ENCODE peak calls at places on chromosomes 2 and 18, in nine cellular contexts. L is K562, X is mesothelial cell of epicardium, Y is brain microvascular endothelial cell, N is adrenal gland, A is MCF 10A, S is sigmoid colon, W is AG04449, B is WTC11. R is an unnamed sample.

GRCh38 chr18:79982736-79983135 is 5.6 kb downstream of the TXNL4A start:
- DNase-seq in L (peak), X (no peak), Y (peak), N (no peak), A (no peak), S (no peak), W (no peak), B (no peak), R (no peak)

GRCh38 chr2:217070611-217071010 is 210.7 kb upstream of the TNP1 start:
- DNase-seq in L (no peak), X (no peak), Y (no peak), N (no peak), A (no peak), S (no peak), W (no peak), B (no peak), R (no peak)

GRCh38 chr2:237205551-237205950 is 119.9 kb downstream of the COPS8 start:
- DNase-seq in L (no peak), X (no peak), Y (no peak), N (no peak), A (no peak), S (no peak), W (no peak), B (no peak), R (no peak)

GRCh38 chr2:138787053-138787666 is 7.0 kb upstream of the NXPH2 start:
- DNase-seq in L (no peak), X (no peak), Y (peak), N (peak), A (peak), S (no peak), W (no peak), B (no peak), R (no peak)

GRCh38 chr2:157160131-157160530 is 97.4 kb upstream of the GALNT5 start:
- DNase-seq in L (no peak), X (no peak), Y (no peak), N (no peak), A (no peak), S (no peak), W (no peak), B (no peak), R (no peak)

GRCh38 chr2:182020319-182021055 is 34.8 kb downstream of the PPP1R1C start:
- DNase-seq in L (no peak), X (no peak), Y (peak), N (no peak), A (no peak), S (no peak), W (no peak), B (no peak), R (no peak)

GRCh38 chr2:203886579-203887230 is 19.1 kb downstream of the CTLA4 start:
- DNase-seq in L (no peak), X (no peak), Y (no peak), N (no peak), A (no peak), S (no peak), W (no peak), B (no peak), R (no peak)

GRCh38 chr2:219946021-219946420 is 318.6 kb downstream of the SLC4A3 start:
- DNase-seq in L (no peak), X (no peak), Y (no peak), N (no peak), A (no peak), S (no peak), W (no peak), B (no peak), R (no peak)

GRCh38 chr18:31658670-31659573 is 25.5 kb downstream of the B4GALT6 start:
- DNase-seq in L (no peak), X (no peak), Y (no peak), N (no peak), A (no peak), S (no peak), W (no peak), B (no peak), R (no peak)

GRCh38 chr2:73699437-73699836 is 37.7 kb downstream of the TPRKB start:
- DNase-seq in L (no peak), X (no peak), Y (no peak), N (no peak), A (no peak), S (no peak), W (no peak), B (no peak), R (no peak)

GRCh38 chr2:183490930-183491329 is 366.7 kb downstream of the NUP35 start:
- DNase-seq in L (no peak), X (no peak), Y (peak), N (no peak), A (peak), S (peak), W (no peak), B (no peak), R (no peak)

GRCh38 chr2:238863231-238863630 is 15.3 kb downstream of the TWIST2 start:
- DNase-seq in L (no peak), X (no peak), Y (no peak), N (no peak), A (no peak), S (no peak), W (no peak), B (no peak), R (no peak)

GRCh38 chr2:234191819-234192407 is 141.4 kb downstream of the SPP2 start:
- DNase-seq in L (no peak), X (no peak), Y (peak), N (no peak), A (peak), S (no peak), W (no peak), B (no peak), R (no peak)

GRCh38 chr2:44793322-44793870 is 148.1 kb upstream of the SIX3 start:
- DNase-seq in L (no peak), X (peak), Y (peak), N (no peak), A (peak), S (no peak), W (no peak), B (peak), R (no peak)

GRCh38 chr18:12253027-12253426 is 1.1 kb upstream of the CIDEA start:
- DNase-seq in L (no peak), X (no peak), Y (no peak), N (no peak), A (no peak), S (no peak), W (no peak), B (no peak), R (no peak)

GRCh38 chr18:33666915-33667314 is 88.9 kb downstream of the ASXL3 start:
- DNase-seq in L (no peak), X (no peak), Y (no peak), N (no peak), A (no peak), S (no peak), W (no peak), B (no peak), R (peak)

GRCh38 chr2:127453392-127454171 is 35.4 kb downstream of the PROC start:
- DNase-seq in L (peak), X (no peak), Y (no peak), N (no peak), A (peak), S (no peak), W (no peak), B (peak), R (peak)

GRCh38 chr18:77080283-77080682 is 52.3 kb downstream of the MBP start:
- DNase-seq in L (no peak), X (no peak), Y (no peak), N (no peak), A (no peak), S (no peak), W (no peak), B (no peak), R (no peak)

GRCh38 chr18:22257022-22257543 is 87.7 kb downstream of the GATA6 start:
- DNase-seq in L (no peak), X (no peak), Y (no peak), N (no peak), A (no peak), S (no peak), W (no peak), B (no peak), R (no peak)

GRCh38 chr2:238290079-238290478 is 1.7 kb upstream of the PER2 start:
- DNase-seq in L (peak), X (no peak), Y (no peak), N (no peak), A (peak), S (peak), W (no peak), B (peak), R (peak)

GRCh38 chr2:26720322-26721166 is 28.0 kb downstream of the KCNK3 start:
- DNase-seq in L (no peak), X (peak), Y (peak), N (peak), A (peak), S (peak), W (no peak), B (no peak), R (peak)

GRCh38 chr2:38627400-38627799 is 24.7 kb upstream of the HNRNPLL start:
- DNase-seq in L (no peak), X (no peak), Y (no peak), N (no peak), A (no peak), S (no peak), W (no peak), B (no peak), R (no peak)

GRCh38 chr18:49613741-49614151 is 51.9 kb downstream of the LIPG start:
- DNase-seq in L (no peak), X (no peak), Y (no peak), N (no peak), A (no peak), S (no peak), W (no peak), B (no peak), R (no peak)

GRCh38 chr18:6118080-6118479 is 222.8 kb upstream of the TMEM200C start:
- DNase-seq in L (no peak), X (no peak), Y (no peak), N (no peak), A (no peak), S (no peak), W (no peak), B (no peak), R (no peak)

GRCh38 chr2:26706616-26707473 is 14.3 kb downstream of the KCNK3 start:
- DNase-seq in L (no peak), X (no peak), Y (no peak), N (peak), A (no peak), S (no peak), W (no peak), B (no peak), R (peak)

GRCh38 chr2:167966937-167967913 is 280.2 kb downstream of the STK39 start:
- DNase-seq in L (no peak), X (no peak), Y (no peak), N (no peak), A (no peak), S (no peak), W (no peak), B (no peak), R (no peak)

GRCh38 chr2:71930073-71930681 is 217.5 kb downstream of the CYP26B1 start:
- DNase-seq in L (no peak), X (peak), Y (no peak), N (peak), A (peak), S (no peak), W (no peak), B (no peak), R (peak)

GRCh38 chr2:152568566-152568965 is 148.7 kb downstream of the PRPF40A start:
- DNase-seq in L (no peak), X (no peak), Y (no peak), N (no peak), A (no peak), S (no peak), W (no peak), B (no peak), R (no peak)

GRCh38 chr2:118091140-118091478 is 2.8 kb downstream of the INSIG2 start:
- DNase-seq in L (no peak), X (no peak), Y (no peak), N (no peak), A (no peak), S (no peak), W (no peak), B (no peak), R (no peak)

GRCh38 chr2:118088051-118089014 is at the start of gene INSIG2:
- DNase-seq in L (peak), X (peak), Y (peak), N (peak), A (peak), S (peak), W (peak), B (peak), R (peak)

GRCh38 chr2:118086024-118086633 is 2.1 kb upstream of the INSIG2 start:
- DNase-seq in L (no peak), X (no peak), Y (no peak), N (no peak), A (no peak), S (no peak), W (no peak), B (no peak), R (no peak)

GRCh38 chr2:118090387-118091139 is 2.3 kb downstream of the INSIG2 start:
- DNase-seq in L (no peak), X (no peak), Y (no peak), N (no peak), A (no peak), S (no peak), W (no peak), B (no peak), R (no peak)

GRCh38 chr2:118089015-118089800 is 937 bp downstream of the INSIG2 start:
- DNase-seq in L (peak), X (no peak), Y (peak), N (peak), A (peak), S (no peak), W (no peak), B (no peak), R (no peak)
- TF ChIP-seq CTCF in L (no peak), X (no peak), Y (peak), N (peak), A (no peak), S (no peak), W (no peak), B (no peak), R (no peak)

GRCh38 chr2:8986327-8986976 is 17.0 kb downstream of the MBOAT2 start:
- DNase-seq in L (no peak), X (no peak), Y (no peak), N (no peak), A (no peak), S (no peak), W (no peak), B (peak), R (peak)
- TF ChIP-seq CTCF in L (peak), X (no peak), Y (peak), N (no peak), A (no peak), S (no peak), W (no peak), B (peak), R (peak)

DNA sequence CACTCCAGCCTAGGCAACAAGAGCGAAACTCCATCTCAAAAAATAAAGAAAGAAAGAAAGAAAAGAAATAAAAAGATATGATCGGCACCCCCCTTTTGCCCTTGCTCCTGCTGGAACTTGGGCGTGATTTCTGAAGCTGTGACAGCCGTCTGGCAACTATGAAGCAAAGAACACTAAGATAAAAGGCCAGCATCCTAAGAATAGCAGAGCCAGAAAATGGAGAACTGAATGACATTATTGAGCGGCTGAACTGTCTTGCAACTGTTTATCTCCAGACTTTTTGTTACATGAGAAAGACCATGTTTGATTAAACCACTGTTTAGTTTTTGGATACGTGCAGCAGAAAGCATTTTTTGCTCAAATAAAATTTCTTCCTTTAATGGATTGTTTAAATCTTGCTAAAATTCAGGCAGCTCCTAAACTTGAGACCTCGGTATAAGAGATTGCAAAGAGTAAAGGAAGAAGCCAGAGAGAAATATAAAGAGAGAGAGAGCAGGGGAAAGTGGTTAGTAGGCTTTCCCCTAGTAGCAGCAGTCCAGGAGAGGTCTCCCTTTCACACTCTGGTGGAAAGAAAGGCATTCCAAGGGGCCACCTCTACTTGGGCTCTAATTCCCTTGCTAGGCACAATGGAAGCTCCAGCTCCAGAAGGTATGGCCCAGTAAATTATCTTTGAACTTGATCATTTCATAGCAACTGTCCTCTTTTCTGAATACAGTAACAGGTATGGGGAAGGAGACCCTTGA is 8.2 kb upstream of the MBD2 start:
- DNase-seq in L (no peak), X (no peak), Y (no peak), N (no peak), A (peak), S (no peak), W (no peak), B (no peak), R (no peak)
- TF ChIP-seq CTCF in L (no peak), X (no peak), Y (no peak), N (no peak), A (no peak), S (no peak), W (no peak), B (no peak), R (peak)

DNA sequence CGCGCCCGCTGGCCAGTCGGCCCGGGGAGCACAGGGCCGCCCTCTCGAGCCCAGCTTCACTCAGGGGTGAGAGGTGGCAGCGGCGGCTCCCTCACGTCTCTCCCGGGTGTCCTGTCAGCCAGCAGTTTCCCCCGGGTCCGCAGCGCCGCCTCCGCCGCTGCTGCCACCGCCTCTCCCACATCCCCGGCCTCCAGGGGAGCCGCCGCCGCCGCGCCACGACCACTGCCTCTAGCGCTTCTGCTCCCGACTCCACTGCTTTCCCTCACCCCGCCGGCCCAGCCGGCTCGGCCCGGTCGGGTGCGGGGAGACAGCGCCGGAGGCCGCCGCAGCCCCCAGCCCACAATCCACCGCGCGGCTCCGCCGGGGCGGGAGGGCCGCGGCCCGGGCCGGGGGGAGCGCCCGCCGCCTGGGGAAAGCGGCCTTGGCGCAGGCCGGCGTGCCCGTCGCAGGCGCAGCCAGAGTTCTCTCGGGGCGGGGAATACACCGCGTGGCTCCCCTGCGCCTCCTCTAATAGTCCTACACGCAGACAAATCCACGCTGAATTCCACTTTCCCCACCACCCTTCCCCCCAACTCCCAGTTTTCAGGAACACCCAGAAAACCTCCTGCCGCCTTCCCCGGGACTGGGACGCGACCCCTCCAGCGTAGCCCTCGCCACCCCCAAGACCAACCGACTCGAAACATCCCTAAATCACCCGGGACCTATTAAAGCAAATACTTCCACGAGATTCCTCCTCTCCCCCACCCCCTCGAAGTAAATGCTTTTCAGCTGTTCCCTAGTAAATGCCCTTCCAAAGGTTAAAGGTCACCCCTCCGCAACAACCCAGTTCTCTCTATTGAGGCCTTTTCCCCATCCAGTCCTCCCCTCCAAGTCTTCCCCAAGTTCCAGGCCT is at the start of gene VPS54:
- DNase-seq in L (peak), X (peak), Y (peak), N (peak), A (peak), S (peak), W (no peak), B (peak), R (peak)
- TF ChIP-seq CTCF in L (no peak), X (no peak), Y (no peak), N (no peak), A (no peak), S (no peak), W (no peak), B (no peak), R (no peak)

GRCh38 chr2:189802396-189802912 is 18.2 kb downstream of the PMS1 start:
- DNase-seq in L (no peak), X (no peak), Y (no peak), N (no peak), A (peak), S (no peak), W (no peak), B (no peak), R (no peak)

GRCh38 chr2:189799531-189799930 is 15.3 kb downstream of the PMS1 start:
- DNase-seq in L (no peak), X (no peak), Y (peak), N (no peak), A (peak), S (no peak), W (no peak), B (no peak), R (no peak)

GRCh38 chr2:189797902-189798301 is 13.7 kb downstream of the PMS1 start:
- DNase-seq in L (no peak), X (no peak), Y (no peak), N (no peak), A (no peak), S (no peak), W (no peak), B (no peak), R (no peak)

GRCh38 chr2:189799030-189799331 is 14.7 kb downstream of the PMS1 start:
- DNase-seq in L (no peak), X (no peak), Y (no peak), N (no peak), A (no peak), S (no peak), W (no peak), B (no peak), R (no peak)

DNA sequence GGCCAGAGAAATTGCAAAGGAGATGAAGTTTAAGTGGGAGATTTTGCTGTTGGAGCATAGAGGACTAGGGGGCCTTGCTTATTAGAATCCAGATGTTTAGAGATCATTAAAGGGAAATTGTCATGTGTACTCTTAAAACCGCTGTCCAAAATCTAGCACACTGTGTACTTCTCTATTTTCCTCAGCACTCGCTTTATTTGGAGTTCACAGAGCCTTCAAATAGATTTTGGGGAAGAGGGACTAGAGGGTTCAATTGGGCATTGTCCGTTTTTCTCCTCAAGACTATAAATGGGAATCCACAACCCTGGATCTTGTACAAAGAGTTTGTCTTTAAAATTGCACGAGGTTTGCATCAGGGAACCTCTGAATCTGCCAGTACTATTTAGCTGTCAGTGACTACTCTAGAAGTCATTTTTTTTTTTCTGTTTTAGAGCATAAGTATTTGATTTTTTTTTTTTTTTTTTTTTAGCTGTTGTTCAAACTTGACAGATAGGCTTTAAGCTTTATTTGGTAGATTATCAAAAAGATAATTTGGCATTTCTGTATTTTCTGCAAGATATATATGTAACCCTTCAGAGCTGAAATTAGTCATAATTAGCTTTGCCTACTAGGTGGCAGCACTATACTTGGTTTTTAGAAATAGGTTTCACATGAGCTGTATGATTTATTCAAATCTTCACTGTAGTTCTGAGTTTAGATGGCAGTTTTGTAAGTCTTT is 14.2 kb downstream of the PMS1 start:
- DNase-seq in L (no peak), X (no peak), Y (peak), N (no peak), A (peak), S (no peak), W (peak), B (no peak), R (no peak)
- TF ChIP-seq CTCF in L (peak), X (no peak), Y (peak), N (peak), A (peak), S (no peak), W (peak), B (no peak), R (no peak)